ENCODE peak calls at places on chromosomes 16 and 17, in ten cellular contexts. K, V, W, B, M, O, L, U, I and D are unnamed samples.

GRCh38 chr16:69396187-69397061 is 10.6 kb upstream of the TERF2 start:
- DNase-seq in M (peak; percentile 88), O (peak; percentile 97), I (peak; percentile 80), K (peak; percentile 98), V (peak; percentile 79), W (peak; percentile 93), B (peak; percentile 83), U (peak; percentile 68), L (peak; percentile 65), D (peak; percentile 92)

GRCh38 chr17:3818786-3819185 is 17.8 kb upstream of the ITGAE start:
- DNase-seq in K (no peak), M (no peak), B (peak; percentile 30), U (no peak), I (no peak), V (no peak), L (no peak), W (no peak), O (peak; percentile 46), D (no peak)

GRCh38 chr17:43367588-43368242 is 31.1 kb upstream of the ARL4D start:
- DNase-seq in W (peak; percentile 68), B (peak; percentile 90), K (peak; percentile 97), I (peak; percentile 60), V (peak; percentile 82), L (no peak), O (peak; percentile 93), U (peak; percentile 67), M (peak; percentile 96), D (peak; percentile 64)

GRCh38 chr17:80475949-80476876 is at the start of gene NPTX1:
- DNase-seq in W (peak; percentile 49), U (peak; percentile 87), B (peak; percentile 23), M (no peak), O (peak; percentile 60), I (peak; percentile 64), K (no peak), L (peak; percentile 53), V (no peak), D (peak; percentile 67)

GRCh38 chr17:39001703-39002637 is 34.8 kb upstream of the FBXO47 start:
- DNase-seq in M (no peak), L (peak; percentile 29), V (no peak), O (peak; percentile 99), I (no peak), U (no peak), W (peak; percentile 46), K (peak; percentile 47), B (peak; percentile 9), D (no peak)

GRCh38 chr16:57630931-57631845 is 2.8 kb downstream of the ADGRG1 start:
- DNase-seq in L (no peak), M (no peak), U (no peak), W (no peak), K (no peak), I (no peak), V (no peak), O (no peak), B (no peak), D (no peak)

GRCh38 chr17:15112881-15113617 is 152.1 kb downstream of the PMP22 start:
- DNase-seq in M (no peak), U (no peak), O (peak; percentile 53), K (no peak), B (no peak), I (no peak), V (no peak), L (no peak), W (no peak), D (no peak)

GRCh38 chr17:44840936-44841335 is 6.7 kb upstream of the HIGD1B start:
- DNase-seq in W (no peak), L (no peak), V (no peak), M (no peak), I (no peak), B (no peak), U (no peak), O (no peak), K (no peak), D (no peak)

GRCh38 chr17:11889266-11889665 is 108.0 kb downstream of the ZNF18 start:
- DNase-seq in V (no peak), O (no peak), K (no peak), U (no peak), M (no peak), W (no peak), B (no peak), I (no peak), L (no peak), D (no peak)

GRCh38 chr17:64005734-64006167 is 7.6 kb downstream of the PRR29 start:
- DNase-seq in O (peak; percentile 30), K (no peak), M (no peak), I (no peak), L (peak; percentile 59), V (no peak), U (peak; percentile 76), B (peak; percentile 92), W (no peak), D (no peak)

GRCh38 chr17:65261152-65261551 is 124.0 kb downstream of the RGS9 start:
- DNase-seq in K (no peak), L (no peak), V (no peak), O (no peak), M (no peak), W (peak; percentile 62), B (no peak), U (no peak), I (peak; percentile 52), D (no peak)

GRCh38 chr16:24609740-24610420 is 70.5 kb downstream of the RBBP6 start:
- DNase-seq in M (no peak), I (peak; percentile 69), B (no peak), L (no peak), W (peak; percentile 83), U (peak; percentile 27), O (peak; percentile 81), V (no peak), K (peak; percentile 59), D (peak; percentile 78)

DNA sequence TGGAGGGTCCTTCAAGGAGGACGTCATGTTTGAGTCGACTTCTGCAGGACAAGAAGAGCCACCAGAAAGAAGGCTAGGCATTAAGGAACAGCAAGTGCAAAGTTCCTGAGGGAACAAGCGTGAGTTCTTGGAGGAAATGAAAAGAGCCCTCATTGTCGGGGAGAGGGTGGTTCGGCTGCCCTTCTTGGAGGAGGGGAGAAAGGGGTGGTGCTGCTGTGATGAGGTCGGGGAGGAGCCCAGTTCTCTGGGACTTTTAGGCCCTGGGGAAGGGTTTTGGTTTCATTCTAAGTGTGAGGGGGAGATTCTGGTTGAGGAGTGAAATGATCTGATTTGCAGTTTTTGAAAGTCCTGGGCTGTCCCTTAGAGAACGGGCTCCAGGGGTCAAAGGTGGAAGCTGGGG is 4.1 kb downstream of the BICDL2 start:
- DNase-seq in V (no peak), I (no peak), L (no peak), O (no peak), U (no peak), M (no peak), K (no peak), W (no peak), B (no peak), D (no peak)
- H3K27me3 ChIP-seq in V (peaks cover 11% of the 10 kb centered on the region), I (no peaks in the 10 kb centered on the region), L (peaks cover 71% of the 10 kb centered on the region), O (peaks cover 32% of the 10 kb centered on the region), U (peaks cover 58% of the 10 kb centered on the region), M (no peaks in the 10 kb centered on the region), K (peaks cover 42% of the 10 kb centered on the region), W (peaks cover 16% of the 10 kb centered on the region), B (no peaks in the 10 kb centered on the region), D (peaks cover 67% of the 10 kb centered on the region)

DNA sequence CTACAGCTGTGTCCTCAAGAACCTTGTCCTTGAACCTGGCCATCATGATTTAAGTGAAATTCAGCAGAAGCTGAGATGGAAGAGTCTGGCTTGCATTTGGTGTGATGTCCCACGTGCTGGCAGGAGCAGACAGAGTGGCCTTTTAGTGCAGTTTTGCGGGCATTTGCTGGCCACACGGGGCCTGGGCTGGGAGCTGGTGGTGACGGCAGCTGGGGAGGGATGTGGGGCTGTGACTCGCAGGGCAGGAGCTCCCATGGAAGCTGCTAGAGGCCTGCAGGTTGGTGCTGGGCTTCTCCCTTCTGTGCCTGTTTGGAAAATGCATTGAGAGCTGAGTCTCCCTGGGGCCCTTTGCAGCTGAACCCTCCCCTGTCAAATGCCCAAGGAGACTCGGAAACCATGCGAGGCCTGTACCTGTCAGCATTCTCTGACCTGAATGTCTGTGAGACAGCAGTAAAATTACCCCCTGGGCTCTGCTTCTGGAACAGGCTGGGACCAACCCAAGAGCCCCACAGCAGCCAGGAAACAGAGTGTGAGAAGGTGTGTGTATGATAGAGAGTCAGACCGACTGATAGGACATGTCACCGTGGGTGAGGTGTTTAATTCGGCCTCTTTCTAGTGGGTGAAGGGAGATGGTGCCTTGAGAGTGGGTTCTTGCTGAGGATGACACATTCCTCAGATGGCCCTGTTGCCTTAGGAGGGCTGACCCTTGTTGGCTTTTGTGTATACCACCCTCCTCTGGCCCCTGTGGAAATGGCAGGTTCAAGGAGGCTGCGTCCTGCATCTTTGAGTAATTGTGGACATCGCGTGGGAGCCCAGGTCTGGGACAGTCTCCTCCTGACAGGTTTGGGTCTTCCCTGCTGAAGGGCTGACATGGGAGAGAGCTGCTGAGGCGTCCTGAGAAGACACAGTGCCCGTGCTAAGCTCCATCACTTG is 145.5 kb downstream of the MSI2 start:
- DNase-seq in V (no peak), U (peak; percentile 44), W (peak; percentile 72), L (no peak), I (no peak), M (no peak), K (no peak), B (no peak), O (no peak), D (peak; percentile 62)
- H4K20me1 ChIP-seq in V (peaks cover 43% of the 10 kb centered on the region), U (no peaks in the 10 kb centered on the region), W (peaks cover 4% of the 10 kb centered on the region), L (peaks cover 3% of the 10 kb centered on the region), I (peaks cover 6% of the 10 kb centered on the region), M (no peaks in the 10 kb centered on the region), K (no peaks in the 10 kb centered on the region), B (no peaks in the 10 kb centered on the region), O (no peaks in the 10 kb centered on the region), D (peaks cover 37% of the 10 kb centered on the region)

GRCh38 chr16:23009075-23009474 is 140.2 kb downstream of the USP31 start:
- DNase-seq in U (no peak), I (no peak), M (no peak), B (no peak), K (no peak), V (no peak), O (no peak), W (no peak), L (no peak), D (no peak)
- H3K27me3 ChIP-seq in U (no peaks in the 10 kb centered on the region), I (no peaks in the 10 kb centered on the region), M (peaks cover 24% of the 10 kb centered on the region), B (no peaks in the 10 kb centered on the region), K (no peaks in the 10 kb centered on the region), V (no peaks in the 10 kb centered on the region), O (no peaks in the 10 kb centered on the region), W (no peaks in the 10 kb centered on the region), L (no peaks in the 10 kb centered on the region), D (no peaks in the 10 kb centered on the region)

GRCh38 chr17:17814162-17815061 is 22.4 kb downstream of the SREBF1 start:
- DNase-seq in I (no peak), B (no peak), M (no peak), K (no peak), V (no peak), O (no peak), W (no peak), U (no peak), L (no peak), D (no peak)

GRCh38 chr17:17816831-17817551 is 19.8 kb downstream of the SREBF1 start:
- DNase-seq in U (no peak), B (no peak), V (no peak), O (no peak), K (no peak), W (no peak), L (no peak), I (no peak), M (no peak), D (no peak)

GRCh38 chr17:17816240-17816814 is 20.5 kb downstream of the SREBF1 start:
- DNase-seq in B (no peak), W (no peak), I (no peak), V (no peak), L (no peak), O (no peak), M (no peak), U (no peak), K (no peak), D (no peak)

GRCh38 chr17:17815062-17815406 is 21.8 kb downstream of the SREBF1 start:
- DNase-seq in W (no peak), O (no peak), B (no peak), L (no peak), V (no peak), M (no peak), K (no peak), U (no peak), I (no peak), D (no peak)

GRCh38 chr17:17815436-17816200 is 21.2 kb downstream of the SREBF1 start:
- DNase-seq in L (no peak), B (no peak), I (no peak), V (no peak), M (no peak), O (no peak), K (no peak), U (peak; percentile 55), W (no peak), D (no peak)
- H4K20me1 ChIP-seq in L (peaks cover 31% of the 10 kb centered on the region), B (peaks cover 19% of the 10 kb centered on the region), I (peaks cover 17% of the 10 kb centered on the region), V (peaks cover 26% of the 10 kb centered on the region), M (no peaks in the 10 kb centered on the region), O (no peaks in the 10 kb centered on the region), K (no peaks in the 10 kb centered on the region), U (no peaks in the 10 kb centered on the region), W (peaks cover 29% of the 10 kb centered on the region), D (peaks cover 69% of the 10 kb centered on the region)